ENCODE peak calls at places on chromosomes 11 and 22, in eight cellular contexts. R is upper lobe of right lung; T is PC-9; I is GM23248; F is heart right ventricle; M is CD8-positive, alpha-beta memory T cell; G is endothelial cell of umbilical vein; O is left ventricle myocardium inferior. Y is an unnamed sample. For H3K9me3, the result is how much of the 10 kb centered on the place peaks cover.

GRCh38 chr11:109853156-109853776 is 239.9 kb upstream of the ZC3H12C start:
- DNase-seq in O (no peak), R (no peak), M (no peak), G (peak), T (peak), I (peak), F (no peak), Y (no peak)

GRCh38 chr22:38882480-38882879 is 10.5 kb upstream of the CBX6 start:
- DNase-seq in M (no peak), F (no peak), I (peak), R (no peak), T (peak), O (no peak), G (no peak), Y (no peak)

GRCh38 chr22:45703758-45704157 is 32.1 kb downstream of the ATXN10 start:
- DNase-seq in G (no peak), I (no peak), T (no peak), O (no peak), F (no peak), R (no peak), M (no peak), Y (no peak)

GRCh38 chr11:116887909-116888556 is 50.6 kb upstream of the APOA1 start:
- DNase-seq in G (no peak), M (no peak), F (no peak), R (no peak), T (no peak), I (peak), O (peak), Y (no peak)

GRCh38 chr22:38872172-38872830 is at the start of gene CBX6:
- DNase-seq in F (peak), I (peak), O (peak), T (peak), R (peak), G (peak), M (peak), Y (peak)

GRCh38 chr11:20671856-20672546 is 2.6 kb downstream of the NELL1 start:
- DNase-seq in G (no peak), I (peak), O (no peak), M (no peak), R (no peak), F (no peak), T (no peak), Y (no peak)

GRCh38 chr11:78940500-78941225 is 366.0 kb upstream of the NARS2 start:
- DNase-seq in T (no peak), R (no peak), O (no peak), G (no peak), F (no peak), I (no peak), M (no peak), Y (no peak)

GRCh38 chr22:20246368-20247009 is 21.6 kb downstream of the RTN4R start:
- DNase-seq in R (no peak), T (no peak), M (no peak), F (no peak), I (no peak), G (no peak), O (no peak), Y (no peak)

GRCh38 chr11:122189259-122189658 is 73.2 kb upstream of the BLID start:
- DNase-seq in T (peak), R (no peak), M (no peak), O (no peak), G (peak), F (no peak), I (peak), Y (no peak)

GRCh38 chr11:2114430-2115241 is 24.6 kb downstream of the IGF2 start:
- DNase-seq in M (peak), O (no peak), R (no peak), F (no peak), I (no peak), T (no peak), G (no peak), Y (no peak)

GRCh38 chr11:8709002-8709672 is 26.5 kb downstream of the RPL27A start:
- DNase-seq in O (peak), I (peak), T (no peak), R (no peak), F (peak), M (no peak), G (no peak), Y (no peak)

GRCh38 chr22:25045176-25045575 is 92.7 kb downstream of the KIAA1671 start:
- DNase-seq in F (no peak), R (no peak), I (no peak), M (no peak), T (no peak), G (no peak), O (no peak), Y (no peak)

GRCh38 chr11:65127473-65128181 is 5.5 kb downstream of the MRPL49 start:
- DNase-seq in T (no peak), F (no peak), M (peak), O (no peak), G (no peak), R (no peak), I (no peak), Y (no peak)

GRCh38 chr11:73366953-73367352 is 9.2 kb upstream of the RELT start:
- DNase-seq in I (no peak), G (peak), T (no peak), F (no peak), M (no peak), O (no peak), R (no peak), Y (no peak)
- H3K9me3 ChIP-seq in I (under half), G (under half), T (under half), F (under half), M (under half), O (under half), R (under half), Y (under half)

DNA sequence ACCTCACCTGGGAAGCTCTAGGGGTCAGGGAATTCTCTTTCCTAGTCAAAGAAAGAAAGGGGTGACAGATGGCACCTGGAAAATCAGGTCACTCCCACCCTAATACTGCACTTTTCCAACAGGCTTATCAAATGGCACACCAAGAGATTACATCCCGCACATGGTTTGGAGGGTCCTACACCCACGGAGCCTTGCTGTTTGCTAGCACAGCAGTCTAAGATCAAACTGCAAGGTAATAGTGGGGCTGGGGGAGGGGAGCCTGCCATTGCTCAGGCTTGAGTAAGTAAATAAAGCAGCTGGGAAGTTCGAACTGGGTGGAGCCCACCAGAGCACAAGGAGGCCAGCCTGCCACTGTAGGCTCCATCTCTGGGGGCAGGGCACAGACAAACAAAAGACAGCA is 2830.6 kb upstream of the OR11H1 start:
- DNase-seq in F (no peak), O (no peak), R (no peak), T (no peak), M (no peak), G (no peak), I (no peak), Y (no peak)
- H3K9me3 ChIP-seq in F (under half), O (under half), R (under half), T (under half), M (under half), G (under half), I (under half), Y (under half)

DNA sequence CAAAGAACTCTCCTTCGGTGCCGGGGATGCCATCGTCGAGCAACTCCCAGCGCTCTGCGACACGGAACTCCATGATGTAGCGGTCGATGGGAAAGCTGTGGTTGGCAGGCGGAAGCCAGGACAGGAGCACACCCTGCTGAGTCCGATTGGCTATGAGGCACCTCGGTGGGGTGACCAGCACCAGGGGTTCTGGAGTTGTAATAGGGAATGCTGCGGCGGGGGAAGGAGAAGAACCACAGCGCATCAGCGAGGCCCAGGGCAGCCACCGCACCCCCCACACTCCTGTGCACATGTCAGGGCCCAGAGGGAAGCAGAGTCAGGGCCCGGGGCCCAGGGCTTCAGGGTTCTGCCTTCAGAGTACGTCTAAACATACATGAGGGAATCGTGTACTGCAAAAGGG is 31.0 kb downstream of the IGSF9B start:
- DNase-seq in R (no peak), I (no peak), O (no peak), G (no peak), M (no peak), F (no peak), T (no peak), Y (no peak)
- H3K9me3 ChIP-seq in R (under half), I (under half), O (under half), G (under half), M (under half), F (under half), T (under half), Y (under half)

DNA sequence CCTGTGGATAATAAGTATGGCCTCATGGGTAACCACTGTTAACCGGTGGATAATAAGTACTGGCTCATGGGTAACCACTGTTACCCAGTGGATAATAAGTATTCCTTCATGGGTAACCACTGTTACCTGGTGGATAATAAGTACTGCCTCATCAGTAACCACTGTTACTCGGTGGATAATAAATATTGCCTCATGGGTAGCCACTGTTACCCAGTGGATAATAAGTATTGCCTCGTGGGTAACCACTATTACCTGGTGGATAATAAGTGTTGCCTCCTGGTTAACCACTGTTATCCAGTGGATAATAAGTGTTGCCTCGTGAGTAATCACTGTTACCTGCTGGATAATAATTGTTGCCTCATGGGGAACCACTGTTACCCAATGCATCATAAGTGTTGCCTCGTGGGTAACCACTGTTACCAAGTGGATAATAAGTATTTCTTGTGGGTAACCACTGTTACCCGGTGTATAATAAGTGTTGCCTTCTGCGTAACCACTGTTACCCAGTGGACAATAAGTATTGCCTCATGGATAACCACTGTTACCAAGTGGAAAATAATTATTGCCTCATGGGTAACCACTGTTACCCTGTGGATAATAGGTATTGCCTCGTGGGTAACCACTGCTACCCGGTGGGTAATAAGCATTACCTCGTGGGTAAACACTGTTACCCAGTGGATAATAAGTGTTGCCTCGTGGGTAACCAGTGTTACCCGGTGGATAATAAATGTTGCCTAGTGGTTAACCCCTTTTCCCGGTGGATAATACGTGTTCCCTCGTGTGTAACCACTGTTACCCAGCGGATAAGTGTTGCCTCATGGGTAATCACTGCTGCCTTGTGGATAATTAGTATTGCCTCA is 26.6 kb upstream of the NXPE4 start:
- DNase-seq in G (no peak), F (no peak), M (no peak), O (no peak), T (no peak), I (no peak), R (no peak), Y (no peak)
- H3K9me3 ChIP-seq in G (under half), F (under half), M (under half), O (under half), T (under half), I (under half), R (under half), Y (under half)